ENCODE peak calls at places on chromosomes 6 and 20, in six cellular contexts. U is activated CD8-positive, alpha-beta memory T cell treated with anti-CD3 and anti-CD28 coated beads, Interleukin-2, amount 50 U/mL, for 48 hours; Z is NCI-H2029; F is ACHN; N is CD8-positive, alpha-beta memory T cell; M is effector CD8-positive, alpha-beta T cell. D is an unnamed sample.

GRCh38 chr20:44248420-44248759 is 1.3 kb downstream of the GDAP1L1 start:
- DNase-seq in U (no peak), Z (no peak), F (no peak), N (no peak), M (no peak), D (no peak)

GRCh38 chr6:63677282-63677681 is 41.7 kb downstream of the PHF3 start:
- DNase-seq in U (no peak), Z (no peak), F (no peak), N (no peak), M (no peak), D (no peak)

GRCh38 chr20:39181490-39181889 is 219.3 kb downstream of the DHX35 start:
- DNase-seq in U (no peak), Z (no peak), F (no peak), N (no peak), M (no peak), D (no peak)

GRCh38 chr6:89217308-89217999 is at the start of gene GABRR1:
- DNase-seq in U (no peak), Z (peak; percentile 4), F (no peak), N (no peak), M (no peak), D (no peak)

GRCh38 chr6:151916680-151917164 is 109.2 kb downstream of the ESR1 start:
- DNase-seq in U (no peak), Z (no peak), F (no peak), N (no peak), M (no peak), D (no peak)

GRCh38 chr6:169906741-169907418 is 155.5 kb downstream of the ERMARD start:
- DNase-seq in U (no peak), Z (no peak), F (no peak), N (no peak), M (no peak), D (no peak)

GRCh38 chr6:38034269-38034914 is 214.9 kb downstream of the ZFAND3 start:
- DNase-seq in U (no peak), Z (no peak), F (peak; percentile 24), N (no peak), M (no peak), D (no peak)

GRCh38 chr20:38883081-38883980 is 42.9 kb upstream of the FAM83D start:
- DNase-seq in U (no peak), Z (peak; percentile 5), F (no peak), N (no peak), M (no peak), D (no peak)

GRCh38 chr6:1834231-1834630 is 224.5 kb downstream of the FOXC1 start:
- DNase-seq in U (no peak), Z (no peak), F (no peak), N (no peak), M (no peak), D (no peak)

GRCh38 chr6:2818593-2818992 is 23.1 kb downstream of the SERPINB1 start:
- DNase-seq in U (no peak), Z (no peak), F (no peak), N (no peak), M (no peak), D (no peak)

GRCh38 chr6:9315966-9316650 is 880.8 kb upstream of the SLC35B3 start:
- DNase-seq in U (no peak), Z (no peak), F (no peak), N (no peak), M (no peak), D (no peak)

GRCh38 chr6:165864925-165865324 is 201.9 kb upstream of the PDE10A start:
- DNase-seq in U (no peak), Z (no peak), F (no peak), N (no peak), M (no peak), D (no peak)

GRCh38 chr6:160188773-160189172 is 67.2 kb downstream of the SLC22A1 start:
- DNase-seq in U (no peak), Z (no peak), F (peak; percentile 11), N (no peak), M (no peak), D (no peak)

GRCh38 chr6:27138837-27139752 is 108.4 kb upstream of the PRSS16 start:
- DNase-seq in U (peak; percentile 86), Z (peak; percentile 93), F (no peak), N (peak; percentile 50), M (peak; percentile 24), D (peak; percentile 84)

GRCh38 chr20:1935696-1936366 is 40.6 kb downstream of the SIRPA start:
- DNase-seq in U (no peak), Z (no peak), F (no peak), N (no peak), M (no peak), D (no peak)

GRCh38 chr20:45911486-45912343 is at the start of gene PLTP:
- DNase-seq in U (peak; percentile 70), Z (no peak), F (peak; percentile 68), N (peak; percentile 39), M (peak; percentile 13), D (no peak)

GRCh38 chr6:63839485-63839884 is 203.9 kb downstream of the PHF3 start:
- DNase-seq in U (no peak), Z (no peak), F (no peak), N (no peak), M (no peak), D (no peak)

GRCh38 chr20:33552519-33552918 is 62.6 kb downstream of the CBFA2T2 start:
- DNase-seq in U (no peak), Z (no peak), F (no peak), N (no peak), M (no peak), D (no peak)

GRCh38 chr20:59690101-59690500 is 85.8 kb downstream of the PHACTR3 start:
- DNase-seq in U (no peak), Z (no peak), F (no peak), N (no peak), M (no peak), D (no peak)

GRCh38 chr6:33272358-33273128 is 668 bp downstream of the RPS18 start:
- DNase-seq in U (no peak), Z (no peak), F (no peak), N (no peak), M (no peak), D (no peak)

GRCh38 chr20:5511082-5511481 is 194.3 kb upstream of the PROKR2 start:
- DNase-seq in U (no peak), Z (no peak), F (no peak), N (no peak), M (no peak), D (no peak)

GRCh38 chr20:3616250-3616649 is 46.9 kb downstream of the GFRA4 start:
- DNase-seq in U (no peak), Z (peak; percentile 23), F (no peak), N (no peak), M (no peak), D (no peak)

GRCh38 chr20:56247954-56248782 is at the start of gene MC3R:
- DNase-seq in U (peak; percentile 63), Z (no peak), F (peak; percentile 42), N (no peak), M (no peak), D (peak; percentile 26)

GRCh38 chr20:49054032-49054643 is 8.0 kb downstream of the CSE1L start:
- DNase-seq in U (no peak), Z (no peak), F (no peak), N (no peak), M (no peak), D (no peak)

GRCh38 chr6:163470611-163471010 is 56.1 kb downstream of the QKI start:
- DNase-seq in U (no peak), Z (no peak), F (no peak), N (no peak), M (no peak), D (no peak)

GRCh38 chr6:11277275-11278206 is 45.1 kb upstream of the NEDD9 start:
- DNase-seq in U (no peak), Z (no peak), F (peak; percentile 6), N (no peak), M (no peak), D (peak; percentile 15)

GRCh38 chr20:24469116-24470030 is at the start of gene SYNDIG1:
- DNase-seq in U (no peak), Z (no peak), F (no peak), N (no peak), M (no peak), D (peak; percentile 17)

GRCh38 chr6:169441292-169441691 is 187.6 kb upstream of the THBS2 start:
- DNase-seq in U (no peak), Z (no peak), F (no peak), N (no peak), M (no peak), D (no peak)

GRCh38 chr6:296151-297122 is 4.2 kb downstream of the DUSP22 start:
- DNase-seq in U (no peak), Z (no peak), F (no peak), N (no peak), M (no peak), D (no peak)

GRCh38 chr6:20232188-20232587 is 19.9 kb upstream of the MBOAT1 start:
- DNase-seq in U (no peak), Z (no peak), F (no peak), N (no peak), M (no peak), D (no peak)

GRCh38 chr6:125922322-125922860 is 34.2 kb upstream of the HINT3 start:
- DNase-seq in U (no peak), Z (peak; percentile 95), F (no peak), N (no peak), M (no peak), D (peak; percentile 64)